ENCODE peak calls at places on chromosomes 4 and X, in six cellular contexts. F, O, K, J, E and Z are unnamed samples.

GRCh38 chr4:158530898-158531297 is 9.2 kb downstream of the RXFP1 start:
- DNase-seq in F (no peak), O (no peak), K (no peak), J (no peak), E (no peak), Z (no peak)

GRCh38 chr4:173169178-173169427 is 492 bp downstream of the GALNT7 start:
- DNase-seq in F (no peak), O (no peak), K (no peak), J (no peak), E (no peak), Z (no peak)

GRCh38 chr4:8555716-8556115 is 24.5 kb upstream of the GPR78 start:
- DNase-seq in F (no peak), O (no peak), K (no peak), J (peak), E (no peak), Z (no peak)

GRCh38 chrX:118780915-118781314 is 42.7 kb upstream of the ZCCHC12 start:
- DNase-seq in F (no peak), O (no peak), K (no peak), J (no peak), E (no peak), Z (no peak)

GRCh38 chr4:1345905-1346780 is 865 bp upstream of the UVSSA start:
- DNase-seq in F (no peak), O (peak), K (peak), J (peak), E (peak), Z (peak)

GRCh38 chrX:20205927-20206708 is 60.6 kb downstream of the RPS6KA3 start:
- DNase-seq in F (no peak), O (no peak), K (peak), J (no peak), E (no peak), Z (no peak)

GRCh38 chrX:12390301-12390700 is 252.0 kb downstream of the FRMPD4 start:
- DNase-seq in F (no peak), O (no peak), K (no peak), J (no peak), E (peak), Z (no peak)

GRCh38 chrX:632391-633042 is 1.9 kb downstream of the SHOX start:
- DNase-seq in F (no peak), O (no peak), K (no peak), J (peak), E (no peak), Z (no peak)

GRCh38 chr4:924107-925096 is 7.7 kb downstream of the GAK start:
- DNase-seq in F (no peak), O (no peak), K (no peak), J (no peak), E (no peak), Z (no peak)

GRCh38 chr4:98285676-98286075 is 24.5 kb downstream of the RAP1GDS1 start:
- DNase-seq in F (no peak), O (no peak), K (no peak), J (no peak), E (no peak), Z (no peak)

GRCh38 chr4:186445040-186445439 is 110.3 kb downstream of the MTNR1A start:
- DNase-seq in F (no peak), O (no peak), K (no peak), J (no peak), E (no peak), Z (no peak)

DNA sequence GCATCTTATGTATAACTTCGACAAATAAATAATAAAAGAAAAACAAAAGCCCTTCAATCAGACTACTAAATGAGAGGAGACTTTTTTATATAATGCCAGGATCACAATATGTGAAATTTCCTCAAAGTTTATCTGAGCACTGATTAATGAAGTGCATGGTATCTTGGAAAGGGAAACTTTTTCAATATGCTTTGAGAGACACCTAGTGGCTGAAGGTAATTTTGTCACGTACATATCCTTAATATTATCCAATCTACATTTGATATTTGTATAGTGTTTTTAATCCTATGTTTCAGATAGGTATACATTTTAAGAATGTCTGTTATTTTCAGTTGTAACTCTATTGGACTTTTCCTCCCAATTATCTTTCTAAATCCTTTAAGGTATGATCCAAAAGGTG is 146.8 kb downstream of the KLHL4 start:
- DNase-seq in F (no peak), O (no peak), K (no peak), J (no peak), E (peak), Z (no peak)
- TF ChIP-seq CTCF in F (no peak), O (peak), K (no peak), J (no peak), E (peak), Z (peak)

GRCh38 chr4:108181704-108182103 is 13.0 kb upstream of the LEF1 start:
- DNase-seq in F (no peak), O (no peak), K (no peak), J (no peak), E (no peak), Z (no peak)
- TF ChIP-seq CTCF in F (no peak), O (peak), K (no peak), J (no peak), E (no peak), Z (peak)

GRCh38 chr4:31998807-31999206 is 1278.6 kb downstream of the PCDH7 start:
- DNase-seq in F (no peak), O (no peak), K (no peak), J (no peak), E (no peak), Z (no peak)

GRCh38 chr4:32002037-32002747 is 1282.0 kb downstream of the PCDH7 start:
- DNase-seq in F (no peak), O (no peak), K (no peak), J (no peak), E (no peak), Z (no peak)

GRCh38 chr4:32000846-32001488 is 1280.8 kb downstream of the PCDH7 start:
- DNase-seq in F (no peak), O (no peak), K (no peak), J (no peak), E (no peak), Z (no peak)

GRCh38 chr4:31995943-31996901 is 1276.1 kb downstream of the PCDH7 start:
- DNase-seq in F (no peak), O (peak), K (no peak), J (peak), E (no peak), Z (peak)
- TF ChIP-seq CTCF in F (no peak), O (peak), K (no peak), J (no peak), E (no peak), Z (peak)

GRCh38 chr4:34720563-34720962 is 1523.8 kb downstream of the ARAP2 start:
- DNase-seq in F (no peak), O (no peak), K (no peak), J (no peak), E (peak), Z (no peak)
- TF ChIP-seq CTCF in F (peak), O (peak), K (no peak), J (peak), E (peak), Z (peak)

GRCh38 chr4:93791570-93792195 is 36.9 kb upstream of the ATOH1 start:
- DNase-seq in F (no peak), O (peak), K (no peak), J (no peak), E (peak), Z (peak)
- TF ChIP-seq CTCF in F (peak), O (peak), K (no peak), J (peak), E (peak), Z (peak)

DNA sequence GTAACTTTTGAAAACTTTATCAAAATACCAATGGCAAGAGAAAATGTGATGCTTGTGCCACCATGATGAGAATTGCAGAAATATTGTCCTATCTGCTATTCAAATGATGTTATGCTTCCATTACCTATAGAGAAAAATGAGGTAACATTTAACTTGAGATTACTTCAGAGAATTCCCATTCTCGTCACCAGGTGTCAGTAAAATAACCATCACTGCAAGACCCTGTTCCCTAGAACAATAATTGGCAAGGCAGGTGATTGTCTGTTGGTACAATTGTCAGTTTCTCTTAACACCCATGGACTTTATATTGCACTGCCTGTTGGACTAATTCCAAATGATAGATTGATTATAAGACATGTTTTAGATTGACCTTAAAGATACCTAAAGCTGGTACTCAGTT is 179.9 kb downstream of the GABRG1 start:
- DNase-seq in F (no peak), O (no peak), K (no peak), J (no peak), E (no peak), Z (no peak)
- TF ChIP-seq CTCF in F (no peak), O (no peak), K (no peak), J (no peak), E (no peak), Z (no peak)

DNA sequence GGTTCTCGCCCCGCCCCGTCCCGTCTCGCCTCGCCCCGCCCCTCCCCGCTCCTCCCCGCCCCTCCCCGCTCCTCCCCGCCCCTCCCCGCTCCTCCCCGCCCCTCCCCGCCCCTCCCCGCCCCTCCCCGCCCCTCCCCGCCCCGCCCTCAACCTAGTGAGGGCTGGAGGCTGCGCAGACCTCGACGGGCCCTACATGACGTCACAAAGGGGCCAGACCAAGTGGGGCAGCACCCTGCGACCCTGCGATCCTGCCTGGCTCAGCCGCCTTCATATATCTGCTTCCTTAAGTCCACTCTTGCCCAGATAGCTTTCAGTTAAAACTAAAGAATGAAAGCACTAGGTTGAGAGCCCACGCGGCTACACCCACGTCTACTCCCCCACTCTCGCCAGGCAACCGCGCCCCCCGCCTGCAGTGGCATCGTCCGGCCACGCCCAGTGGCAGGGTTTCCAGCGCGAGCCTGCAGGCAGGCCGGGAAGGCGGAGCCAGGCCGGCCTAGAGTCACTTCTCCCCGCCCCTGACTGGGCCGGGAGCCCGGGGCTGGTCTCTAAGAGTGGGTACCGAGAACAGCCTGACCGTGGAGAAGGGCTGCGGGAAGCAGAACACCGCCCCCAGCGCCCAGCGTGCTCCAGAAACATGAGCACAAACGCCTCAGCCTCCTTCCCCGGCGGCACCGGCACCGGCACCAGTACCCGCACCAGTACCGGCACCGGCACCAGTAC is 1.5 kb upstream of the MAOA start:
- DNase-seq in F (peak), O (peak), K (peak), J (peak), E (peak), Z (peak)
- TF ChIP-seq CTCF in F (peak), O (peak), K (no peak), J (no peak), E (no peak), Z (peak)

DNA sequence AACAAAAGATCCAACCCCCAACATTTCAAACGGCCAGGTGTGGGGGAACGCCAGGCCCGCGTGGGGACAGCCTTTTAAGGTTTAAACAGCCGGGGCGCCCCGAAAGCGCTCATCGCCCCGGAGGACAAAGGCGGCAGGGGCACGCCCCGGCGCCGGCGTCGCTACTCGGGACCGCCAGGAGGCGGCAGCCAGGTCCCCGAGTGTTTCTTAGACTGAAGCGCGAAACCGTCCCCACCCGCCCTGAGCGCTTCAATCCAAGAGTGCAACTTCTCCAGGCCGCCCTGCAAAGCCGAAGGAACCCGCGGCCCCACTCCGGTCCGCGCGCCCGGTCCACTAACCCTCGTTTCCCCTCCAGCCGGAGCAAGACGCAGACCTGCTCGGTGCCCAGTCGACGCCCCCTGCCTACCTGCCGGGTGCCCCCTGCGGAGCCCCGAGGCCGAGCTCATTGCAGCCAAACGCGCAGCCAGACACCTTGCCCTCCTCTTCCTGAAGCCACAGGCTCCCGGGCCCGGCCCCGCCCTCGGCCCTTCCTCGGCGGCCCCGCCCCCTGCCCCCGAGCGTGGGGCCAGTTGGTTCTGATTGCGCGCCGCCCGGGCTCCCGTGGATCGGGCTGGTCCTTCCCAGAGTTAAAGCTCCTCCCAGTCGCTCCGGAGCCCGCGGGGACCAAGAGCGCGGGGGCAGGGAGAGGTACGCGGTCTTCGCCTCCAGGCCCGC is at the start of gene CASP6:
- DNase-seq in F (no peak), O (peak), K (peak), J (peak), E (peak), Z (peak)
- TF ChIP-seq CTCF in F (peak), O (peak), K (peak), J (peak), E (peak), Z (peak)

DNA sequence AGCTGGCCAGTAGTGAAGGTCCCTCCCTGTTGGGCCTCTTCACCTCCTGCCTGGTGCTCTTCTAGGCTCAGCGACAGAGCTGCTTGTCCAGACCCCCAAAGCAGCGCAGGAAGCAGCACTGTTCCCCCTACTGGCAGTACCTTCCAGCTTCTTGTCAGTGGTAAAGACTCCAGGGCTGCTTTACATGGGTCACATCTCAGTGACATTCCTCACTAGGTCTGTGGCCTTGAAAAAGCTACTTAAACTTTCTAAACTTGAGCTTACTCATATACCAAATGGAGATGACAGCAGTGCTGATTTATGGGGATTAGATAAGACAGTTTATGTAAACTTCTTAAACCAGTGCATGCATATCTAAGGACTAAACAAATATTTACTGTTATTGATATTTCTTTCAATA is 117.3 kb downstream of the FAT4 start:
- DNase-seq in F (no peak), O (no peak), K (no peak), J (no peak), E (peak), Z (no peak)
- TF ChIP-seq CTCF in F (no peak), O (no peak), K (no peak), J (no peak), E (no peak), Z (peak)